ENCODE peak calls at places on chromosome 22, in ten cellular contexts. B, T, X, Z, L, S, J, I, D and H are unnamed samples.
A peak's percentile ranks its signal among the peaks of the same experiment; 100 is the strongest.

GRCh38 chr22:49239264-49240015 is 588.2 kb downstream of the BRD1 start:
- DNase-seq in I (no peak), L (peak; percentile 57), J (no peak), D (no peak), B (no peak), T (no peak), Z (peak; percentile 6), S (no peak), X (no peak), H (no peak)

GRCh38 chr22:42754658-42755057 is 34.0 kb upstream of the A4GALT start:
- DNase-seq in L (no peak), T (no peak), S (no peak), D (no peak), X (no peak), J (no peak), Z (no peak), I (no peak), B (no peak), H (no peak)

GRCh38 chr22:44328326-44328725 is 15.6 kb upstream of the SHISAL1 start:
- DNase-seq in J (no peak), S (no peak), B (no peak), X (no peak), T (no peak), Z (no peak), I (no peak), L (no peak), D (no peak), H (no peak)

GRCh38 chr22:29830585-29830984 is 7.5 kb downstream of the ASCC2 start:
- DNase-seq in Z (no peak), T (no peak), J (no peak), B (no peak), X (no peak), D (no peak), S (no peak), I (no peak), L (no peak), H (no peak)

GRCh38 chr22:50737728-50738648 is at the start of gene ACR:
- DNase-seq in S (peak; percentile 9), B (no peak), D (no peak), T (no peak), L (peak; percentile 60), X (no peak), J (no peak), Z (no peak), I (no peak), H (peak; percentile 18)

GRCh38 chr22:40043086-40043485 is 48.3 kb downstream of the FAM83F start:
- DNase-seq in B (no peak), D (no peak), X (no peak), S (no peak), Z (no peak), L (no peak), T (no peak), J (no peak), I (no peak), H (peak; percentile 24)

GRCh38 chr22:48825802-48826520 is 1001.7 kb downstream of the BRD1 start:
- DNase-seq in J (no peak), D (no peak), Z (no peak), T (no peak), X (no peak), I (no peak), S (no peak), L (no peak), B (no peak), H (no peak)

GRCh38 chr22:40739723-40740122 is 60.4 kb downstream of the MCHR1 start:
- DNase-seq in L (no peak), I (no peak), D (no peak), B (no peak), J (no peak), S (peak; percentile 30), Z (no peak), X (no peak), T (no peak), H (no peak)

GRCh38 chr22:30298005-30298701 is 8.8 kb upstream of the CASTOR1 start:
- DNase-seq in J (no peak), T (no peak), S (no peak), X (no peak), D (no peak), B (no peak), L (no peak), Z (no peak), I (no peak), H (no peak)

GRCh38 chr22:43206515-43207161 is 19.7 kb upstream of the TTLL12 start:
- DNase-seq in L (no peak), T (no peak), Z (no peak), I (no peak), D (no peak), J (no peak), B (no peak), X (no peak), S (no peak), H (peak; percentile 32)

GRCh38 chr22:20656902-20657836 is 116.7 kb upstream of the SERPIND1 start:
- DNase-seq in I (no peak), T (no peak), D (peak; percentile 8), S (no peak), Z (peak; percentile 15), L (peak; percentile 37), J (no peak), B (no peak), X (no peak), H (no peak)

GRCh38 chr22:45207981-45208664 is 32.6 kb downstream of the KIAA0930 start:
- DNase-seq in J (peak; percentile 78), L (no peak), S (no peak), X (no peak), Z (no peak), D (no peak), I (no peak), T (no peak), B (no peak), H (no peak)

GRCh38 chr22:23067691-23068090 is 2.6 kb upstream of the GNAZ start:
- DNase-seq in I (no peak), S (peak; percentile 1), J (no peak), X (no peak), B (no peak), T (no peak), D (no peak), Z (no peak), L (no peak), H (peak; percentile 15)

GRCh38 chr22:49815641-49816071 is 12.0 kb downstream of the BRD1 start:
- DNase-seq in I (no peak), T (no peak), X (no peak), Z (no peak), L (no peak), D (no peak), S (no peak), J (no peak), B (no peak), H (no peak)

GRCh38 chr22:29684244-29684643 is 35.6 kb upstream of the CABP7 start:
- DNase-seq in I (no peak), B (no peak), X (no peak), D (no peak), T (no peak), J (no peak), Z (no peak), S (no peak), L (no peak), H (no peak)

GRCh38 chr22:40076702-40077645 is 82.2 kb downstream of the FAM83F start:
- DNase-seq in L (no peak), T (no peak), S (no peak), D (no peak), J (no peak), I (no peak), Z (no peak), B (no peak), X (no peak), H (no peak)

GRCh38 chr22:39178206-39179111 is 26.0 kb upstream of the CBX7 start:
- DNase-seq in I (no peak), D (no peak), J (no peak), B (no peak), X (no peak), Z (no peak), T (no peak), S (no peak), L (peak; percentile 51), H (no peak)

GRCh38 chr22:26701323-26701722 is 43.9 kb downstream of the MIAT start:
- DNase-seq in X (no peak), D (no peak), B (no peak), T (no peak), I (no peak), J (no peak), L (no peak), S (no peak), Z (no peak), H (no peak)

GRCh38 chr22:28911777-28912669 is 28.7 kb downstream of the ZNRF3 start:
- DNase-seq in J (no peak), I (no peak), D (no peak), L (no peak), S (no peak), T (no peak), B (no peak), X (no peak), Z (peak; percentile 70), H (no peak)

GRCh38 chr22:44088976-44089570 is 65.0 kb downstream of the PARVB start:
- DNase-seq in J (no peak), D (no peak), S (no peak), L (no peak), B (no peak), T (no peak), I (no peak), X (no peak), Z (no peak), H (peak; percentile 84)

GRCh38 chr22:22182990-22183264 is 61.7 kb upstream of the VPREB1 start:
- DNase-seq in D (no peak), S (no peak), B (no peak), J (no peak), L (no peak), I (no peak), X (no peak), Z (no peak), T (no peak), H (no peak)

GRCh38 chr22:45248832-45249561 is 8.3 kb upstream of the KIAA0930 start:
- DNase-seq in T (no peak), Z (no peak), X (no peak), S (no peak), D (no peak), B (no peak), J (no peak), I (no peak), L (no peak), H (no peak)

GRCh38 chr22:47307326-47307725 is 544.9 kb downstream of the TBC1D22A start:
- DNase-seq in B (no peak), T (no peak), L (peak; percentile 22), S (no peak), X (no peak), I (no peak), Z (no peak), J (no peak), D (no peak), H (no peak)

GRCh38 chr22:23263651-23264555 is 83.6 kb downstream of the BCR start:
- DNase-seq in X (no peak), D (peak; percentile 77), Z (no peak), T (peak; percentile 63), S (no peak), B (peak; percentile 24), L (no peak), J (no peak), I (no peak), H (no peak)

GRCh38 chr22:23779083-23779482 is 6.4 kb downstream of the MMP11 start:
- DNase-seq in X (no peak), B (no peak), L (no peak), J (no peak), Z (no peak), D (no peak), S (no peak), T (no peak), I (no peak), H (no peak)

GRCh38 chr22:20554824-20555223 is 47.4 kb downstream of the MED15 start:
- DNase-seq in I (no peak), T (no peak), D (no peak), X (no peak), Z (no peak), S (no peak), B (no peak), J (no peak), L (no peak), H (no peak)

GRCh38 chr22:20979243-20979809 is 2.8 kb upstream of the LZTR1 start:
- DNase-seq in T (no peak), S (peak; percentile 45), Z (peak; percentile 94), B (peak; percentile 23), I (peak; percentile 56), X (peak; percentile 50), D (peak; percentile 75), J (no peak), L (no peak), H (peak; percentile 91)

GRCh38 chr22:40329466-40329865 is 16.8 kb upstream of the ADSL start:
- DNase-seq in L (no peak), I (no peak), D (no peak), J (no peak), Z (no peak), X (no peak), S (no peak), T (no peak), B (no peak), H (no peak)